ENCODE peak calls at places on chromosome 13, in six cellular contexts. One of them, this sample, is unnamed.
A peak's percentile ranks its signal among the peaks of the same experiment; 100 is the strongest.

GRCh38 chr13:54511356-54511755 is 1482.7 kb downstream of the OLFM4 start:
- DNase-seq in Peyer's patch: no peak
- DNase-seq in tibial nerve: no peak
- DNase-seq in lower leg skin: no peak
- DNase-seq in uterus: no peak
- DNase-seq in breast epithelium: no peak
- DNase-seq in this sample: no peak

GRCh38 chr13:77896536-77896935 is 22.1 kb downstream of the EDNRB start:
- DNase-seq in Peyer's patch: no peak
- DNase-seq in tibial nerve: peak; percentile 38
- DNase-seq in lower leg skin: peak; percentile 21
- DNase-seq in uterus: peak; percentile 23
- DNase-seq in breast epithelium: no peak
- DNase-seq in this sample: no peak

GRCh38 chr13:85700909-85701308 is 98.3 kb downstream of the SLITRK6 start:
- DNase-seq in Peyer's patch: no peak
- DNase-seq in tibial nerve: no peak
- DNase-seq in lower leg skin: no peak
- DNase-seq in uterus: no peak
- DNase-seq in breast epithelium: no peak
- DNase-seq in this sample: no peak

GRCh38 chr13:100646871-100647270 is 27.7 kb downstream of the TMTC4 start:
- DNase-seq in Peyer's patch: no peak
- DNase-seq in tibial nerve: no peak
- DNase-seq in lower leg skin: no peak
- DNase-seq in uterus: no peak
- DNase-seq in breast epithelium: no peak
- DNase-seq in this sample: no peak

GRCh38 chr13:111479412-111479811 is 159.0 kb downstream of the TEX29 start:
- DNase-seq in Peyer's patch: no peak
- DNase-seq in tibial nerve: no peak
- DNase-seq in lower leg skin: no peak
- DNase-seq in uterus: no peak
- DNase-seq in breast epithelium: no peak
- DNase-seq in this sample: no peak

GRCh38 chr13:69496951-69497350 is 610.7 kb upstream of the ATXN8OS start:
- DNase-seq in Peyer's patch: no peak
- DNase-seq in tibial nerve: no peak
- DNase-seq in lower leg skin: no peak
- DNase-seq in uterus: no peak
- DNase-seq in breast epithelium: no peak
- DNase-seq in this sample: no peak

GRCh38 chr13:67341406-67341805 is 111.3 kb upstream of the PCDH9 start:
- DNase-seq in Peyer's patch: no peak
- DNase-seq in tibial nerve: no peak
- DNase-seq in lower leg skin: no peak
- DNase-seq in uterus: no peak
- DNase-seq in breast epithelium: no peak
- DNase-seq in this sample: no peak

GRCh38 chr13:101988140-101988539 is 413.7 kb downstream of the FGF14 start:
- DNase-seq in Peyer's patch: no peak
- DNase-seq in tibial nerve: no peak
- DNase-seq in lower leg skin: no peak
- DNase-seq in uterus: no peak
- DNase-seq in breast epithelium: no peak
- DNase-seq in this sample: no peak

GRCh38 chr13:46553521-46553885 is 533 bp downstream of the LRCH1 start:
- DNase-seq in Peyer's patch: no peak
- DNase-seq in tibial nerve: peak; percentile 16
- DNase-seq in lower leg skin: peak; percentile 29
- DNase-seq in uterus: no peak
- DNase-seq in breast epithelium: peak; percentile 57
- DNase-seq in this sample: no peak

GRCh38 chr13:47463002-47463401 is 538.1 kb downstream of the SUCLA2 start:
- DNase-seq in Peyer's patch: no peak
- DNase-seq in tibial nerve: no peak
- DNase-seq in lower leg skin: no peak
- DNase-seq in uterus: no peak
- DNase-seq in breast epithelium: no peak
- DNase-seq in this sample: no peak

GRCh38 chr13:79385694-79386093 is 20.4 kb downstream of the RBM26 start:
- DNase-seq in Peyer's patch: no peak
- DNase-seq in tibial nerve: no peak
- DNase-seq in lower leg skin: no peak
- DNase-seq in uterus: no peak
- DNase-seq in breast epithelium: no peak
- DNase-seq in this sample: no peak

GRCh38 chr13:23418776-23419683 is 14.5 kb downstream of the SACS start:
- DNase-seq in Peyer's patch: no peak
- DNase-seq in tibial nerve: no peak
- DNase-seq in lower leg skin: no peak
- DNase-seq in uterus: no peak
- DNase-seq in breast epithelium: no peak
- DNase-seq in this sample: no peak

DNA sequence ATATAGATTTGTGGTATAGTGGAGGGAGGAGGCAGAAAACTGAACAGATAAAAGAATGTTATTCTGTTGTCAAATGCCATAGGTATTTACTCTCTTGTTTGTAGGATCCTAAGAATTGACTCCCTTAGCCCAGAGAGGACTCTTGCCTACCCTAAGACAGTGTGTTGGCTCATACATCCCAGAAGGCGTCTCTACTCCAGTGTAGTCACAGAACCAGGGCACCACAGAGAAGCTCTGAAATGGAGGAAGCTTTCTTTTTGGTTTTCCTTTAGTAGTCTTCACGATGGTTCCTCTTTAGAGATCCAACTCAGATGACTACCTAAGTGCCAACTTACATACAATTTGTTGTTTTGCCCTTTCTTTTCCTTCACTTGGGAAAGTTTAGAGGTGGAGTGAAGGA is 14.0 kb downstream of the GPR183 start:
- DNase-seq in Peyer's patch: no peak
- DNase-seq in tibial nerve: no peak
- DNase-seq in lower leg skin: no peak
- DNase-seq in uterus: no peak
- DNase-seq in breast epithelium: no peak
- DNase-seq in this sample: no peak
- TF ChIP-seq POLR2A in Peyer's patch: no peak
- TF ChIP-seq POLR2A in tibial nerve: no peak
- TF ChIP-seq POLR2A in lower leg skin: no peak
- TF ChIP-seq POLR2A in uterus: no peak
- TF ChIP-seq POLR2A in breast epithelium: no peak
- TF ChIP-seq POLR2A in this sample: no peak

DNA sequence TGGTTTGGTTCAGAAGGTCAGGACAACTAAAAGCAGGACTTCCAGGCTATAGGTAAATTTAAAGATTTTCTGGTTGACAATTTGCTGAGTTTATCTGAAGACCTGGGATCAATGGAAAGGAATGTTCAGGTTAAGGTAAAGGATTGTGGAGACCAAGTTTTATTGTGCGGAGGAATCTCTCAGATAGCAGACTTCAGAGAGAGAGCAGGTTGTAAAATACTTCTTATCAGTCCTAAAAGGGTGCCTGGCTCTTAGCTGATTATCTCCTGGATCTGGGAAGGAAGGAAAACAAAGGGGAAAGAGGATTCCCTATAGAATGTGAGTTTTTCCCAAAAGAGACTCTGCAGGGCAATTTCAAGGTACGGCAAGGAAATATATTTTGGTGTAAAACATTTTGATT is 851.5 kb downstream of the DACH1 start:
- DNase-seq in Peyer's patch: no peak
- DNase-seq in tibial nerve: no peak
- DNase-seq in lower leg skin: no peak
- DNase-seq in uterus: no peak
- DNase-seq in breast epithelium: no peak
- DNase-seq in this sample: no peak
- H3K4me3 ChIP-seq in Peyer's patch: no peak overlapping the region
- H3K4me3 ChIP-seq in tibial nerve: no peak overlapping the region
- H3K4me3 ChIP-seq in lower leg skin: no peak overlapping the region
- H3K4me3 ChIP-seq in uterus: no peak overlapping the region
- H3K4me3 ChIP-seq in breast epithelium: no peak overlapping the region
- H3K4me3 ChIP-seq in this sample: no peak overlapping the region

GRCh38 chr13:33542309-33543088 is 256.9 kb upstream of the STARD13 start:
- DNase-seq in Peyer's patch: peak; percentile 99
- DNase-seq in tibial nerve: peak; percentile 96
- DNase-seq in lower leg skin: peak; percentile 98
- DNase-seq in uterus: peak; percentile 99
- DNase-seq in breast epithelium: peak; percentile 97
- DNase-seq in this sample: peak; percentile 99
- TF ChIP-seq POLR2A in Peyer's patch: peak; percentile 64
- TF ChIP-seq POLR2A in tibial nerve: peak; percentile 90
- TF ChIP-seq POLR2A in lower leg skin: no peak
- TF ChIP-seq POLR2A in uterus: peak; percentile 85
- TF ChIP-seq POLR2A in breast epithelium: peak; percentile 37
- TF ChIP-seq POLR2A in this sample: peak; percentile 80

GRCh38 chr13:105139380-105140285 is 1395.8 kb downstream of the EFNB2 start:
- DNase-seq in Peyer's patch: no peak
- DNase-seq in tibial nerve: peak; percentile 8
- DNase-seq in lower leg skin: peak; percentile 22
- DNase-seq in uterus: no peak
- DNase-seq in breast epithelium: no peak
- DNase-seq in this sample: peak; percentile 27
- H3K4me3 ChIP-seq in Peyer's patch: peak overlapping the region; percentile 42
- H3K4me3 ChIP-seq in tibial nerve: peak overlapping the region; percentile 38
- H3K4me3 ChIP-seq in lower leg skin: no peak overlapping the region
- H3K4me3 ChIP-seq in uterus: no peak overlapping the region
- H3K4me3 ChIP-seq in breast epithelium: peak overlapping the region; percentile 31
- H3K4me3 ChIP-seq in this sample: peak overlapping the region; percentile 32

GRCh38 chr13:113758651-113759524 is at the start of gene TMEM255B:
- DNase-seq in Peyer's patch: peak; percentile 90
- DNase-seq in tibial nerve: peak; percentile 79
- DNase-seq in lower leg skin: peak; percentile 82
- DNase-seq in uterus: peak; percentile 88
- DNase-seq in breast epithelium: peak; percentile 83
- DNase-seq in this sample: peak; percentile 88
- TF ChIP-seq POLR2A in Peyer's patch: no peak
- TF ChIP-seq POLR2A in tibial nerve: no peak
- TF ChIP-seq POLR2A in lower leg skin: no peak
- TF ChIP-seq POLR2A in uterus: no peak
- TF ChIP-seq POLR2A in breast epithelium: no peak
- TF ChIP-seq POLR2A in this sample: no peak

GRCh38 chr13:35472308-35473008 is 4.0 kb downstream of the MAB21L1 start:
- DNase-seq in Peyer's patch: no peak
- DNase-seq in tibial nerve: no peak
- DNase-seq in lower leg skin: no peak
- DNase-seq in uterus: no peak
- DNase-seq in breast epithelium: no peak
- DNase-seq in this sample: no peak

GRCh38 chr13:35475131-35475959 is 1.1 kb downstream of the MAB21L1 start:
- DNase-seq in Peyer's patch: no peak
- DNase-seq in tibial nerve: peak; percentile 58
- DNase-seq in lower leg skin: no peak
- DNase-seq in uterus: no peak
- DNase-seq in breast epithelium: no peak
- DNase-seq in this sample: peak; percentile 39

GRCh38 chr13:35471466-35472307 is 4.8 kb downstream of the MAB21L1 start:
- DNase-seq in Peyer's patch: no peak
- DNase-seq in tibial nerve: no peak
- DNase-seq in lower leg skin: no peak
- DNase-seq in uterus: no peak
- DNase-seq in breast epithelium: no peak
- DNase-seq in this sample: no peak

GRCh38 chr13:35475960-35476943 is at the start of gene MAB21L1:
- DNase-seq in Peyer's patch: no peak
- DNase-seq in tibial nerve: peak; percentile 77
- DNase-seq in lower leg skin: no peak
- DNase-seq in uterus: no peak
- DNase-seq in breast epithelium: no peak
- DNase-seq in this sample: peak; percentile 38

GRCh38 chr13:35474551-35474950 is 1.9 kb downstream of the MAB21L1 start:
- DNase-seq in Peyer's patch: no peak
- DNase-seq in tibial nerve: peak; percentile 16
- DNase-seq in lower leg skin: no peak
- DNase-seq in uterus: no peak
- DNase-seq in breast epithelium: no peak
- DNase-seq in this sample: no peak
- H3K4me3 ChIP-seq in Peyer's patch: no peak overlapping the region
- H3K4me3 ChIP-seq in tibial nerve: peak overlapping the region; percentile 57
- H3K4me3 ChIP-seq in lower leg skin: no peak overlapping the region
- H3K4me3 ChIP-seq in uterus: no peak overlapping the region
- H3K4me3 ChIP-seq in breast epithelium: peak overlapping the region; percentile 66
- H3K4me3 ChIP-seq in this sample: peak overlapping the region; percentile 61

GRCh38 chr13:110312669-110313031 is 5.6 kb downstream of the COL4A2 start:
- DNase-seq in Peyer's patch: no peak
- DNase-seq in tibial nerve: no peak
- DNase-seq in lower leg skin: no peak
- DNase-seq in uterus: peak; percentile 28
- DNase-seq in breast epithelium: no peak
- DNase-seq in this sample: no peak
- TF ChIP-seq POLR2A in Peyer's patch: no peak
- TF ChIP-seq POLR2A in tibial nerve: no peak
- TF ChIP-seq POLR2A in lower leg skin: no peak
- TF ChIP-seq POLR2A in uterus: no peak
- TF ChIP-seq POLR2A in breast epithelium: no peak
- TF ChIP-seq POLR2A in this sample: no peak

GRCh38 chr13:97435794-97436193 is 1.8 kb downstream of the RAP2A start:
- DNase-seq in Peyer's patch: no peak
- DNase-seq in tibial nerve: no peak
- DNase-seq in lower leg skin: no peak
- DNase-seq in uterus: no peak
- DNase-seq in breast epithelium: no peak
- DNase-seq in this sample: no peak
- H3K4me3 ChIP-seq in Peyer's patch: peak overlapping the region; percentile 18
- H3K4me3 ChIP-seq in tibial nerve: peak overlapping the region; percentile 63
- H3K4me3 ChIP-seq in lower leg skin: no peak overlapping the region
- H3K4me3 ChIP-seq in uterus: peak overlapping the region; percentile 9
- H3K4me3 ChIP-seq in breast epithelium: peak overlapping the region; percentile 81
- H3K4me3 ChIP-seq in this sample: peak overlapping the region; percentile 80

DNA sequence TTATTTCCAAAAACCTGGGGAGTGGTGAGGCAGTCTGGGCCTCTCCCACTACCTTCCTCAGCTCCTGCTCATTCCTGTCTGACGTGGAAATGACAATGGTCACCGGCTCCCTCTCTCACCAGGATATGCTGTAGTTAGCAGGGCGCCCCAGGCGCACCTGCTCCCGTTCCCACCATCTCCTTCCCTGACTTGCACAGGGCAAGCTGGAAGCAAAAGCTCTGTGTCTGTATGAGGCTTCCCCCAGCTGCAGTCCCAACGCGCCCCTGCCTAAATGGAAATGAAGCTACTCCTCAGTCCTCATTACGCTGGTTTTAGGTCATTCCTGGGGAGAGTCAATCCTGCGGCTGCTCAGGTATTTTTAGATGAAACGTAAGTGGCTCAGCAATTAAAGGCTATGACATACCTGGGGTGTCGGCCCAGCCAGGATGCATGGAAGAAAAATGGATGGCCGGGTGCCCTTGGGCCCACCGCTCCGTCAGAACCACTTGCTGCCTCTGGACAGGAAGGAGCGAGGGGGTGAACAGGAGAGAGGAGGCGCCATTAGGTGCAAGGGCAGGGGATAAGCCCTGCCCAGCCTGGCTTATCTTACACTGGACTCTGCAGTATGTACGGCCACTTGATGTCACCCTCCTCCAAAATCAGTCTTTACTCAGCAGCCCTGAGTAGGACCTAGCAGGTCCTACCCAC is 32.4 kb downstream of the DHRS12 start:
- DNase-seq in Peyer's patch: no peak
- DNase-seq in tibial nerve: no peak
- DNase-seq in lower leg skin: no peak
- DNase-seq in uterus: no peak
- DNase-seq in breast epithelium: no peak
- DNase-seq in this sample: no peak
- TF ChIP-seq POLR2A in Peyer's patch: no peak
- TF ChIP-seq POLR2A in tibial nerve: no peak
- TF ChIP-seq POLR2A in lower leg skin: no peak
- TF ChIP-seq POLR2A in uterus: no peak
- TF ChIP-seq POLR2A in breast epithelium: no peak
- TF ChIP-seq POLR2A in this sample: no peak

This sample was measured in stomach.